ENCODE peak calls at places on chromosomes 5 and 9, in eight cellular contexts. F is neural progenitor cell; S is psoas muscle; E is colonic mucosa; Q is left lung; H is uterus; A is mucosa of descending colon; T is CD4-positive, alpha-beta memory T cell. P is an unnamed sample. For H3K4me1 and H3K9me3, the result is how much of the 10 kb centered on the place peaks cover.

GRCh38 chr9:4689687-4690104 is 10.3 kb downstream of the CDC37L1 start:
- DNase-seq in F (no peak), S (no peak), E (no peak), Q (no peak), H (no peak), A (no peak), T (no peak), P (no peak)

GRCh38 chr9:89756891-89757537 is 152.2 kb downstream of the GADD45G start:
- DNase-seq in F (no peak), S (peak), E (no peak), Q (no peak), H (no peak), A (no peak), T (no peak), P (no peak)

GRCh38 chr5:96509313-96509712 is 76.3 kb upstream of the PCSK1 start:
- DNase-seq in F (no peak), S (no peak), E (no peak), Q (no peak), H (no peak), A (no peak), T (no peak), P (no peak)

GRCh38 chr5:122703214-122703613 is 71.7 kb upstream of the SNX2 start:
- DNase-seq in F (no peak), S (no peak), E (no peak), Q (no peak), H (no peak), A (no peak), T (no peak), P (no peak)

GRCh38 chr9:125412166-125412565 is 150.5 kb downstream of the GAPVD1 start:
- DNase-seq in F (no peak), S (no peak), E (no peak), Q (peak), H (no peak), A (no peak), T (no peak), P (no peak)

GRCh38 chr9:117184173-117184572 is 230.7 kb downstream of the ASTN2 start:
- DNase-seq in F (no peak), S (no peak), E (no peak), Q (no peak), H (no peak), A (no peak), T (no peak), P (no peak)

GRCh38 chr5:76082790-76083554 is at the start of gene SV2C:
- DNase-seq in F (peak), S (peak), E (peak), Q (peak), H (no peak), A (peak), T (no peak), P (no peak)

GRCh38 chr9:110255064-110255416 is 1.3 kb downstream of the TXN start:
- DNase-seq in F (peak), S (no peak), E (peak), Q (peak), H (no peak), A (peak), T (peak), P (no peak)

GRCh38 chr9:121532881-121533280 is 33.2 kb upstream of the GGTA1 start:
- DNase-seq in F (no peak), S (no peak), E (no peak), Q (no peak), H (no peak), A (no peak), T (no peak), P (no peak)

GRCh38 chr9:63859475-63860215 is 1425.4 kb downstream of the FOXD4L5 start:
- DNase-seq in F (no peak), S (peak), E (peak), Q (peak), H (no peak), A (peak), T (peak), P (no peak)

GRCh38 chr9:112822618-112823017 is 68.1 kb downstream of the SLC46A2 start:
- DNase-seq in F (no peak), S (no peak), E (no peak), Q (no peak), H (no peak), A (no peak), T (no peak), P (no peak)

GRCh38 chr9:131334568-131335105 is 45.1 kb downstream of the PLPP7 start:
- DNase-seq in F (no peak), S (peak), E (peak), Q (no peak), H (no peak), A (no peak), T (no peak), P (peak)

GRCh38 chr9:136437430-136437829 is 2.2 kb downstream of the INPP5E start:
- DNase-seq in F (no peak), S (no peak), E (no peak), Q (no peak), H (no peak), A (no peak), T (no peak), P (no peak)

GRCh38 chr9:83956288-83957028 is 23.6 kb downstream of the HNRNPK start:
- DNase-seq in F (no peak), S (peak), E (peak), Q (peak), H (peak), A (peak), T (peak), P (peak)

GRCh38 chr5:153629027-153629426 is 138.6 kb downstream of the GRIA1 start:
- DNase-seq in F (peak), S (no peak), E (peak), Q (peak), H (peak), A (peak), T (no peak), P (peak)

GRCh38 chr9:113756476-113757198 is 119.5 kb upstream of the ZNF618 start:
- DNase-seq in F (no peak), S (no peak), E (no peak), Q (no peak), H (no peak), A (no peak), T (no peak), P (no peak)

GRCh38 chr9:110029422-110029814 is 178.5 kb downstream of the C9orf152 start:
- DNase-seq in F (no peak), S (no peak), E (no peak), Q (no peak), H (peak), A (no peak), T (no peak), P (no peak)

GRCh38 chr5:140468188-140468587 is 66.6 kb downstream of the ANKHD1 start:
- DNase-seq in F (no peak), S (no peak), E (no peak), Q (no peak), H (no peak), A (no peak), T (no peak), P (no peak)

GRCh38 chr5:168239325-168239724 is 52.1 kb upstream of the WWC1 start:
- DNase-seq in F (peak), S (no peak), E (no peak), Q (no peak), H (no peak), A (no peak), T (no peak), P (no peak)

GRCh38 chr5:139974661-139975060 is 68.4 kb downstream of the NRG2 start:
- DNase-seq in F (peak), S (no peak), E (no peak), Q (no peak), H (no peak), A (no peak), T (no peak), P (no peak)

GRCh38 chr9:107504585-107505455 is 15.3 kb upstream of the KLF4 start:
- DNase-seq in F (no peak), S (no peak), E (peak), Q (no peak), H (no peak), A (peak), T (no peak), P (no peak)

GRCh38 chr9:121440265-121440664 is 59.4 kb downstream of the GGTA1 start:
- DNase-seq in F (peak), S (no peak), E (no peak), Q (no peak), H (no peak), A (no peak), T (no peak), P (peak)

GRCh38 chr5:72134226-72134625 is 27.0 kb downstream of the MAP1B start:
- DNase-seq in F (peak), S (no peak), E (no peak), Q (no peak), H (no peak), A (no peak), T (no peak), P (peak)

GRCh38 chr5:72138943-72139467 is 31.7 kb downstream of the MAP1B start:
- DNase-seq in F (no peak), S (no peak), E (no peak), Q (no peak), H (no peak), A (no peak), T (no peak), P (no peak)

GRCh38 chr5:72140711-72141110 is 33.4 kb downstream of the MAP1B start:
- DNase-seq in F (no peak), S (no peak), E (no peak), Q (no peak), H (no peak), A (no peak), T (no peak), P (no peak)

GRCh38 chr5:72141440-72142271 is 34.4 kb downstream of the MAP1B start:
- DNase-seq in F (no peak), S (no peak), E (no peak), Q (no peak), H (peak), A (no peak), T (no peak), P (no peak)

DNA sequence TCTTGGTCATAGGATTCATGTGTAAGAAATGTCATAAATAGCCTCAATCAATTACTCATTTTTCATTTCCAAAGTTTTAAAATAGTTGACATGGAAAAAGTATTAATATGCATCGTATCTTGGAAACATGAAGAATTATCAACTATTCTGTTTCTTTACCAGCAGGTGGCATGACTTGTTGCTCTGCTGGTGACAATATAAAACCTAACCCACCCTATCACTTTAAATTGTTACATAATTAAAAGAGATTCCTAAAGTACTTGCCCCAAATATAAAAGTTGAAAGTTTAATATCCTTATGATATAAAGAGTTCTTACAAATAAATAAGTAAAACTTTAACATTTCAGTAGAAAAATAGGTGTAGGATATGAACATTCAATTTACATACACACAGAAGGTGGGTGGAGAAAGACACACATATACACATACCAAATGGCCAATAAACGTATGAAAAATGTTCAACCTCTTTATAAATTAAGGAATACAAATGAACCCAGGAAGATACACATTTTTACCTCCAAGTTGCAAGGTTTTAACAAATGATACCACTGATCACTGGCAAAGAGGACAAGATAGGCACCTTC is 30.6 kb downstream of the MAP1B start:
- DNase-seq in F (no peak), S (no peak), E (no peak), Q (no peak), H (no peak), A (no peak), T (peak), P (no peak)
- H3K4me1 ChIP-seq in F (under half), S (under half), E (under half), Q (under half), H (under half), A (under half), T (under half), P (under half)

GRCh38 chr5:133253076-133253475 is 201.3 kb downstream of the HSPA4 start:
- DNase-seq in F (no peak), S (no peak), E (no peak), Q (peak), H (no peak), A (no peak), T (no peak), P (no peak)

GRCh38 chr5:133253661-133254060 is 201.8 kb downstream of the HSPA4 start:
- DNase-seq in F (no peak), S (no peak), E (no peak), Q (no peak), H (no peak), A (no peak), T (no peak), P (no peak)

GRCh38 chr5:133250527-133250926 is 198.7 kb downstream of the HSPA4 start:
- DNase-seq in F (no peak), S (no peak), E (no peak), Q (no peak), H (no peak), A (no peak), T (no peak), P (no peak)

GRCh38 chr5:133251296-133252132 is 199.7 kb downstream of the HSPA4 start:
- DNase-seq in F (no peak), S (no peak), E (no peak), Q (peak), H (no peak), A (no peak), T (no peak), P (peak)

DNA sequence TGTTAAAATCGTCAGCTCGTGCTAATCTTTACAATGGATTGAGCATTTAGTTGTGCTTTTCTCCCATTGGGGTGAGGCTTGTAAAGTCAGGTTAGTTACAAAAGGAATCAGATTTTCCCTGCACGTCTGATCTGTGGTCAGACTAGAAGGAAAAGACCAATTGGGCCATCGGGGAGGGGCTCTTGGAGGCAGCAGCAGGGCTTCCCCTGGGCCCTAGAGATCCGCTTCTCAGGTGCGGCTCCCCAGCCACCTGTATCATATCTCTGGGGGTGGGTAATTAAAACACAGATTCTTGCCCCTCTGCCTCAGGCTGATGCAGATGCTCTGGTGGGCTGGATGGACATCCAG is 200.3 kb downstream of the HSPA4 start:
- DNase-seq in F (peak), S (no peak), E (no peak), Q (no peak), H (no peak), A (no peak), T (no peak), P (no peak)
- H3K9me3 ChIP-seq in F (under half), S (under half), E (under half), Q (under half), H (under half), A (under half), T (under half), P (under half)

DNA sequence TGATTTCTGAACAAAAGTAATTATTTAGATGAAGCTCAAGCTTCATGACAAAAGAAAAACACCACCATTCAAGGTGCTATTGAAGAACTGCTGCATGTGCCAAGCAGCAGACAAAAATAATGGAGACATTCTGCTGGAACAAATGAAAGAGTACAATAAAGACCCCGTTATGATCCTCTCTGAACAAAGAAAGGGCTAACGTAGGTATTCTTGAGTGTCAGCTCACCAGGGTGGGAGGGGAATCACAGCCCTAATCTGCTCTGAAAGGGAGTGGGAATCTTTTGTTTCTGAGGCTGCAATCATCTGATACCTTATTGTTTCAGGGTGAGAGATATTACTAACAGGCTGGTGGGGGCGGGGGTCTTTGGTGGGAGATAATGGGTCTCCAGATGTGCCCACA is 15.4 kb downstream of the CEMIP2 start:
- DNase-seq in F (peak), S (no peak), E (no peak), Q (no peak), H (no peak), A (no peak), T (no peak), P (no peak)
- H3K4me1 ChIP-seq in F (half or more), S (under half), E (under half), Q (half or more), H (under half), A (under half), T (under half), P (under half)

GRCh38 chr9:1443450-1443849 is 393.3 kb downstream of the DMRT2 start:
- DNase-seq in F (no peak), S (no peak), E (no peak), Q (no peak), H (no peak), A (no peak), T (no peak), P (no peak)

GRCh38 chr9:1440276-1440675 is 390.1 kb downstream of the DMRT2 start:
- DNase-seq in F (no peak), S (no peak), E (no peak), Q (no peak), H (no peak), A (no peak), T (no peak), P (no peak)

DNA sequence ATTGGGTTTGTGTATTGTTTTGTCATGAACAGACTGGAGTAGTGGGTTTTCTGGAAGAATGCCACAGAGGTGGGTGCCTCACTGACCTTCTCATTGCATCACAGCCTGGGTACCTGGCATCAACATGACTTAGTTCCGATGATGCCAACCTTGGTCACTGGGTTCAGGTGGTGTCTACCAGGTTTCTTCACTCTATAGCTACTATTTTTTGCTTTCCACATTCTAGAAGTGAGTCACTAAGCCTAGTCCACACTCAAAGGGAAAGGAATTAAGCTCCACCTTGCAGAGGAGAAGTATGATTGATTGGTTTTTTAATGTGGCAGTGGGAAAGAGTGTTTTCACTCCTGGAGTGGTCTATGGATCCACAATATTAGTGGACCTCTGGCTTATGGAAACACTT is 391.9 kb downstream of the DMRT2 start:
- DNase-seq in F (no peak), S (no peak), E (no peak), Q (no peak), H (no peak), A (no peak), T (no peak), P (no peak)
- H3K9me3 ChIP-seq in F (under half), S (under half), E (under half), Q (under half), H (under half), A (under half), T (under half), P (under half)

GRCh38 chr5:143347698-143348344 is 55.7 kb downstream of the NR3C1 start:
- DNase-seq in F (no peak), S (no peak), E (no peak), Q (no peak), H (no peak), A (no peak), T (no peak), P (no peak)

GRCh38 chr5:143352691-143353090 is 50.8 kb downstream of the NR3C1 start:
- DNase-seq in F (no peak), S (no peak), E (no peak), Q (no peak), H (no peak), A (no peak), T (peak), P (no peak)

GRCh38 chr5:143350790-143351603 is 52.5 kb downstream of the NR3C1 start:
- DNase-seq in F (no peak), S (no peak), E (no peak), Q (no peak), H (no peak), A (no peak), T (no peak), P (no peak)

GRCh38 chr5:143349127-143349526 is 54.4 kb downstream of the NR3C1 start:
- DNase-seq in F (no peak), S (no peak), E (no peak), Q (no peak), H (no peak), A (no peak), T (no peak), P (peak)

GRCh38 chr5:143350341-143350740 is 53.1 kb downstream of the NR3C1 start:
- DNase-seq in F (no peak), S (no peak), E (no peak), Q (no peak), H (no peak), A (no peak), T (no peak), P (no peak)
- H3K4me1 ChIP-seq in F (under half), S (half or more), E (under half), Q (half or more), H (under half), A (under half), T (half or more), P (under half)

DNA sequence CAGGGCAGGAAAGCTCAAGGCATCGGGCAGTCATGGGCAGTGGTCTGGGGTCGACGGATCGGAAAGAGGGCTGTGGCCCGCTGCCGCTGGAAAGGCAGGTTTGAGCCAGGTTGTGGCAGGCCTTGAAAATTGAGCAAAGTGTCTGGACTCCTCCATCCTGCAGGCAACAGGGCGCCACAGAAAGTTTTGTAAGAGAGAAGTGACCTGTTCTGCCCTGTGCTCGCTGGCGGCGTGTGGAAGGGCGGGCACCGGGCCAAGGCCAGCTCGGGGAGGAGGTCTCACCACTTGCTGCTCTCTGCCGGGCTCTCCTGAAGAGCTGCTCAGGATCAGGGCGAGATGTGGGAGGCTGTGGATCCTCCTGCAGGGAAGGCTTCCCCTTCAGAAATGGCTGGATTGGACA is 41.4 kb upstream of the FAT2 start:
- DNase-seq in F (no peak), S (no peak), E (no peak), Q (peak), H (no peak), A (no peak), T (no peak), P (no peak)
- H3K9me3 ChIP-seq in F (under half), S (under half), E (under half), Q (under half), H (under half), A (under half), T (under half), P (under half)

GRCh38 chr5:180343846-180344327 is 9.2 kb downstream of the GFPT2 start:
- DNase-seq in F (peak), S (peak), E (peak), Q (peak), H (peak), A (peak), T (no peak), P (no peak)

GRCh38 chr5:180339583-180340183 is 13.5 kb downstream of the GFPT2 start:
- DNase-seq in F (no peak), S (no peak), E (no peak), Q (peak), H (no peak), A (no peak), T (no peak), P (no peak)

GRCh38 chr5:180343110-180343845 is 9.9 kb downstream of the GFPT2 start:
- DNase-seq in F (peak), S (no peak), E (no peak), Q (peak), H (no peak), A (no peak), T (no peak), P (no peak)

GRCh38 chr5:180340856-180341255 is 12.3 kb downstream of the GFPT2 start:
- DNase-seq in F (no peak), S (no peak), E (no peak), Q (peak), H (no peak), A (no peak), T (no peak), P (no peak)

DNA sequence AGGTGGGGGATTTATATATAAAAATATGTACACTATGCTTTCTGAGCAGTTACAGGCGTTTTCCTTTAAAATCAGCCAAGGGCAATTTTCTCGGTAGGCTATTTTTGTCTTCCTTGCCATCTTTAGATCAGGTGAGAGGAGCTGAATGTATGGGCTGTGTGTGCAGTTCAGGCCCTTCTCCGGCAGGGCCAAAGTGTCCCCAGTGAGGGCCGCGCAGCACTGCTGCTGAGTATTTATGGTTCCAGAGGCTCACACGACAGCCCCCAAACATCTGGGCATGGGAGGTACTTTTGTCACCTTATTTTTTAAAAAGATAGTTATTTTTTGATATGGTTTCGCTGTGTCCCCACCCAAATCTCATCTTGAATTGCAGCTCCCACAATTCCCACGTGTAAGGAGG is 11.5 kb downstream of the GFPT2 start:
- DNase-seq in F (no peak), S (no peak), E (no peak), Q (peak), H (no peak), A (no peak), T (no peak), P (no peak)
- H3K4me1 ChIP-seq in F (under half), S (under half), E (under half), Q (under half), H (under half), A (under half), T (under half), P (under half)